ENCODE peak calls at places on chromosomes 3 and 15, in eight cellular contexts. Z is suprapubic skin, E is A549, U is stomach, S is K562, B is HepG2, G is transverse colon, C is ovary. I is an unnamed sample.

GRCh38 chr3:126113733-126114132 is 29.8 kb upstream of the SLC41A3 start:
- DNase-seq in S (peak), U (no peak), E (peak), Z (peak), G (peak), B (no peak), C (no peak), I (peak)

GRCh38 chr3:144265527-144266100 is 294.0 kb downstream of the DIPK2A start:
- DNase-seq in U (no peak), S (no peak), E (no peak), G (no peak), Z (no peak), C (no peak), B (no peak), I (no peak)

GRCh38 chr15:78726870-78727551 is 84.3 kb downstream of the ADAMTS7 start:
- DNase-seq in B (peak), U (peak), S (peak), C (no peak), Z (no peak), E (peak), G (peak), I (no peak)

GRCh38 chr15:90642464-90643300 is 74.5 kb upstream of the BLM start:
- DNase-seq in B (no peak), S (no peak), Z (no peak), C (no peak), U (no peak), E (no peak), G (no peak), I (no peak)

GRCh38 chr3:189710620-189711388 is 79.6 kb downstream of the TP63 start:
- DNase-seq in B (no peak), E (peak), U (no peak), C (no peak), S (no peak), G (peak), Z (no peak), I (peak)

GRCh38 chr3:168085491-168086119 is 10.1 kb downstream of the GOLIM4 start:
- DNase-seq in C (no peak), E (no peak), B (no peak), G (no peak), U (no peak), Z (no peak), S (no peak), I (no peak)

GRCh38 chr3:13285007-13285567 is 135.0 kb downstream of the NUP210 start:
- DNase-seq in B (no peak), U (no peak), G (no peak), E (no peak), Z (no peak), C (no peak), S (no peak), I (peak)

GRCh38 chr15:65374831-65375401 is 2.9 kb downstream of the IGDCC3 start:
- DNase-seq in G (no peak), B (no peak), C (no peak), S (no peak), E (no peak), U (no peak), Z (peak), I (no peak)

GRCh38 chr3:78724886-78725285 is 1042.9 kb downstream of the ROBO1 start:
- DNase-seq in G (no peak), E (no peak), Z (no peak), S (no peak), U (no peak), C (no peak), B (no peak), I (no peak)

GRCh38 chr3:189833996-189834395 is 202.8 kb downstream of the TP63 start:
- DNase-seq in U (no peak), Z (peak), S (no peak), G (no peak), E (no peak), B (no peak), C (no peak), I (no peak)

GRCh38 chr3:37712387-37712786 is 149.3 kb upstream of the CTDSPL start:
- DNase-seq in C (no peak), S (no peak), G (no peak), U (no peak), Z (no peak), B (no peak), E (no peak), I (no peak)

GRCh38 chr15:68684476-68684875 is 105.7 kb downstream of the CORO2B start:
- DNase-seq in G (no peak), Z (no peak), B (no peak), C (peak), U (no peak), S (no peak), E (no peak), I (peak)

GRCh38 chr3:62922326-62922725 is 47.1 kb upstream of the CADPS start:
- DNase-seq in G (no peak), E (no peak), S (no peak), Z (no peak), B (no peak), U (no peak), C (no peak), I (no peak)

GRCh38 chr3:131322946-131323505 is 58.5 kb upstream of the NUDT16 start:
- DNase-seq in Z (no peak), S (no peak), C (no peak), E (no peak), B (no peak), U (no peak), G (no peak), I (no peak)

GRCh38 chr3:12557472-12558105 is 702 bp downstream of the MKRN2 start:
- DNase-seq in Z (no peak), G (no peak), S (no peak), C (no peak), U (no peak), B (peak), E (no peak), I (no peak)

GRCh38 chr3:69499899-69500316 is 114.0 kb upstream of the FRMD4B start:
- DNase-seq in Z (peak), G (peak), E (no peak), S (no peak), U (no peak), C (peak), B (no peak), I (peak)
- TF ChIP-seq EP300 in Z (no peak), G (no peak), E (no peak), S (no peak), U (no peak), C (no peak), B (no peak), I (no peak)

GRCh38 chr3:71874618-71875017 is 89.7 kb upstream of the PROK2 start:
- DNase-seq in S (no peak), Z (no peak), B (no peak), U (no peak), G (no peak), C (no peak), E (no peak), I (no peak)

GRCh38 chr3:71870966-71871512 is 86.1 kb upstream of the PROK2 start:
- DNase-seq in Z (no peak), S (no peak), C (no peak), G (no peak), U (no peak), E (no peak), B (no peak), I (no peak)

GRCh38 chr3:71872256-71872655 is 87.3 kb upstream of the PROK2 start:
- DNase-seq in Z (no peak), C (no peak), B (no peak), U (no peak), E (no peak), G (no peak), S (no peak), I (no peak)

GRCh38 chr3:71875461-71875947 is 90.6 kb upstream of the PROK2 start:
- DNase-seq in G (peak), B (peak), U (peak), E (peak), Z (peak), S (peak), C (peak), I (peak)

DNA sequence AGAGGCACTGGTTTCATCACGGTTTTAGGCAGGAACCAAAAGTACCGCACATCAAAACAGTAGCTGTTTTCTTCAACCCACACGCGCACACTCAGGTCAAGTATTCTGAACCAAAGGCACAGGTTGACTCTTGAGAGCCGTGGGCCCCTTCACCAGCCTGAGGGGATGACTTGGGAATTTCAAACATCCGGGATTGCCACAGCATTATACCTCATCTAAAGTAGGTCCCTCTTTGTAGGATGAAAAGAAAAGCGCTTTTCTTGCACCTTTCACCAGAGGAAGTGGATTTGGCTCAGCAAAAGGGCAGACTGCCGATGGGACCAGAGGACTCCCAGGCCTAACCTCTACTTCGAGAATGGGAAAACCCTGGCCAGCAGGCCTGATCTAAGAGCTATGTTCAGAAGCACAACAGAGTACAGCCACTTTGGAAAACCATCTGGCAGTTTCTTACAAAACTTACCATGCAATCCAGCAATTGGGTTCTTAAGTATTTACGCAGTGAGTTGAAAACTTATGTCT is 88.2 kb upstream of the PROK2 start:
- DNase-seq in G (no peak), Z (no peak), E (no peak), S (no peak), B (no peak), U (no peak), C (no peak), I (no peak)
- TF ChIP-seq EP300 in G (no peak), Z (no peak), E (no peak), S (no peak), B (no peak), U (no peak), C (no peak), I (no peak)

GRCh38 chr3:169913270-169913780 is 2.0 kb downstream of the SAMD7 start:
- DNase-seq in S (no peak), U (no peak), G (no peak), E (no peak), Z (no peak), B (no peak), C (no peak), I (no peak)

GRCh38 chr3:169911272-169911671 is at the start of gene SAMD7:
- DNase-seq in U (no peak), E (no peak), C (no peak), S (no peak), G (no peak), B (no peak), Z (no peak), I (no peak)

GRCh38 chr3:169907944-169908343 is 3.4 kb upstream of the SAMD7 start:
- DNase-seq in Z (no peak), B (no peak), G (no peak), S (no peak), C (no peak), U (no peak), E (no peak), I (no peak)

GRCh38 chr3:169907476-169907875 is 3.9 kb upstream of the SAMD7 start:
- DNase-seq in B (no peak), C (no peak), Z (no peak), G (no peak), U (no peak), S (no peak), E (no peak), I (no peak)
- TF ChIP-seq EP300 in B (no peak), C (no peak), Z (no peak), G (no peak), U (no peak), S (no peak), E (no peak), I (no peak)

GRCh38 chr15:76286231-76286879 is 24.9 kb downstream of the ETFA start:
- DNase-seq in C (no peak), U (no peak), G (no peak), E (no peak), S (no peak), B (no peak), Z (no peak), I (no peak)
- TF ChIP-seq EP300 in C (no peak), U (no peak), G (no peak), E (no peak), S (no peak), B (no peak), Z (no peak), I (no peak)

DNA sequence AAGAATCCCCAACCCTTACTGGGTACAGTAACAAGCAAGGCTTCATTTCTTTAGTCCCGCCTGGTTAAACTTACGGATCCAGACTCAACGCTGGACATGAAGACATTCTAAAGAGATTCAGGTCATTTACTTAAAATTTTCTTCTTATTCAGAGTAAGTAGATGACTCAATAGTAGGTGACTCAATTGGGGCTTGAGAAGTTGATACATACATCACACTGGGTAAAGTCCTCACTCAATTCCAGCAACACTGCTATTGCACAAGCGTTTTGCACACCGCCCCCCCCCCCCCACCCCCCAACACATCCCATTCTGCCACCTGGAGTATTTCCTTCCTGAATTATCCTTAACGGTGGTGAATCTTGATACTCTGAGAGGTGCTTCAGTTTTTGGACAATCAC is 610.0 kb downstream of the FOXP1 start:
- DNase-seq in G (no peak), U (no peak), S (no peak), Z (no peak), E (no peak), C (no peak), B (no peak), I (no peak)
- TF ChIP-seq EP300 in G (no peak), U (no peak), S (no peak), Z (no peak), E (no peak), C (no peak), B (no peak), I (no peak)